ENCODE peak calls at places on chromosomes 1 and 21, in five cellular contexts. V is WERI-Rb-1, Y is activated gamma-delta T cell treated with Interleukin-2 at 50 U/mL for 16 hours, F is M059J, S is posterior cingulate gyrus. B is an unnamed sample.

GRCh38 chr1:12473596-12474329 is 144.2 kb downstream of the DHRS3 start:
- DNase-seq in V (no peak), S (no peak), Y (no peak), F (no peak), B (no peak)

GRCh38 chr1:173409613-173410012 is 67.5 kb upstream of the PRDX6 start:
- DNase-seq in Y (no peak), S (no peak), F (peak), V (no peak), B (no peak)

GRCh38 chr21:18801468-18801867 is 397.9 kb upstream of the TMPRSS15 start:
- DNase-seq in F (peak), V (no peak), S (no peak), Y (no peak), B (no peak)

GRCh38 chr1:158021721-158022120 is 28.3 kb downstream of the KIRREL1 start:
- DNase-seq in S (no peak), F (no peak), Y (no peak), V (no peak), B (no peak)

GRCh38 chr1:73998348-73998959 is 199.5 kb downstream of the LRRIQ3 start:
- DNase-seq in S (no peak), F (peak), V (no peak), Y (no peak), B (peak)

GRCh38 chr1:209674957-209675566 is at the start of gene G0S2:
- DNase-seq in V (peak), Y (no peak), S (peak), F (peak), B (peak)

GRCh38 chr1:38194486-38194885 is 147.9 kb upstream of the POU3F1 start:
- DNase-seq in V (no peak), S (no peak), Y (no peak), F (no peak), B (no peak)

GRCh38 chr1:226722901-226723639 is 16.0 kb downstream of the ITPKB start:
- DNase-seq in S (no peak), V (no peak), F (no peak), Y (no peak), B (no peak)

GRCh38 chr1:46724991-46725735 is 6.2 kb upstream of the EFCAB14 start:
- DNase-seq in S (no peak), Y (peak), V (peak), F (peak), B (peak)

GRCh38 chr1:110241516-110241915 is 31.4 kb downstream of the KCNC4 start:
- DNase-seq in F (no peak), Y (no peak), V (no peak), S (no peak), B (no peak)

GRCh38 chr1:215672482-215672881 is 105.4 kb downstream of the KCTD3 start:
- DNase-seq in F (no peak), S (no peak), V (no peak), Y (no peak), B (no peak)

GRCh38 chr1:168365719-168366474 is 85.2 kb downstream of the TBX19 start:
- DNase-seq in Y (no peak), F (no peak), V (no peak), S (no peak), B (no peak)

GRCh38 chr1:206686486-206687249 is 2.0 kb downstream of the MAPKAPK2 start:
- DNase-seq in S (no peak), V (peak), Y (peak), F (no peak), B (no peak)

GRCh38 chr1:89503690-89504089 is 20.9 kb upstream of the LRRC8B start:
- DNase-seq in S (no peak), V (no peak), Y (no peak), F (no peak), B (no peak)

GRCh38 chr1:168719306-168720111 is 9.5 kb downstream of the DPT start:
- DNase-seq in V (no peak), S (no peak), Y (no peak), F (peak), B (no peak)

GRCh38 chr1:16718908-16719533 is 21.3 kb upstream of the RNU1-4 start:
- DNase-seq in F (no peak), Y (no peak), V (peak), S (no peak), B (no peak)

GRCh38 chr1:66217021-66217420 is 316.9 kb upstream of the SGIP1 start:
- DNase-seq in S (no peak), Y (no peak), V (no peak), F (peak), B (no peak)

GRCh38 chr1:29687601-29688244 is 451.4 kb downstream of the PTPRU start:
- DNase-seq in Y (no peak), F (peak), S (no peak), V (no peak), B (no peak)

GRCh38 chr1:29145739-29146437 is 22.2 kb upstream of the TMEM200B start:
- DNase-seq in Y (no peak), F (peak), S (no peak), V (no peak), B (no peak)

GRCh38 chr1:7105258-7105657 is 320.0 kb downstream of the CAMTA1 start:
- DNase-seq in V (no peak), S (no peak), Y (no peak), F (no peak), B (no peak)

GRCh38 chr1:2415801-2416208 is 3.4 kb upstream of the PEX10 start:
- DNase-seq in V (no peak), S (no peak), Y (peak), F (no peak), B (no peak)

GRCh38 chr1:38528600-38528999 is 331.0 kb downstream of the RRAGC start:
- DNase-seq in Y (no peak), S (no peak), V (no peak), F (no peak), B (no peak)

GRCh38 chr1:109827466-109827865 is 63.7 kb upstream of the EPS8L3 start:
- DNase-seq in Y (no peak), V (no peak), S (no peak), F (peak), B (no peak)

GRCh38 chr1:27341525-27342252 is at the start of gene SYTL1:
- DNase-seq in Y (peak), S (peak), V (peak), F (peak), B (no peak)

GRCh38 chr1:182426442-182427430 is 23.2 kb upstream of the RGSL1 start:
- DNase-seq in V (no peak), F (no peak), S (no peak), Y (no peak), B (no peak)

GRCh38 chr21:16169102-16169511 is 439.3 kb downstream of the USP25 start:
- DNase-seq in Y (no peak), F (peak), V (no peak), S (no peak), B (peak)

GRCh38 chr1:118556936-118557335 is 371.9 kb upstream of the SPAG17 start:
- DNase-seq in F (peak), V (no peak), S (no peak), Y (no peak), B (no peak)

GRCh38 chr1:69947837-69948236 is 257.5 kb downstream of the LRRC40 start:
- DNase-seq in Y (no peak), F (peak), S (no peak), V (no peak), B (no peak)

GRCh38 chr1:112358061-112358770 is 37.8 kb upstream of the CTTNBP2NL start:
- DNase-seq in F (no peak), S (no peak), Y (no peak), V (no peak), B (no peak)

GRCh38 chr1:40932004-40932403 is 47.5 kb upstream of the CTPS1 start:
- DNase-seq in F (no peak), Y (no peak), S (no peak), V (no peak), B (no peak)

GRCh38 chr1:66371233-66372005 is 162.5 kb upstream of the SGIP1 start:
- DNase-seq in S (no peak), F (peak), Y (no peak), V (no peak), B (no peak)

GRCh38 chr1:62093261-62093660 is 101.4 kb upstream of the L1TD1 start:
- DNase-seq in Y (no peak), F (peak), S (no peak), V (no peak), B (no peak)

GRCh38 chr1:151511636-151512215 is 539 bp downstream of the CGN start:
- DNase-seq in F (peak), V (peak), S (no peak), Y (no peak), B (no peak)

GRCh38 chr1:205261946-205262668 is 34.4 kb downstream of the TMCC2 start:
- DNase-seq in F (peak), V (no peak), S (no peak), Y (no peak), B (no peak)